ENCODE peak calls at places on chromosomes 16 and 17, in seven cellular contexts. K is IMR-90; P is Caco-2; I is colonic mucosa; Y is uterus; H is fibroblast of the aortic adventitia; T is CD8-positive, alpha-beta T cell. G is an unnamed sample.
A peak's percentile ranks its signal among the peaks of the same experiment; 100 is the strongest.

GRCh38 chr17:40753804-40754203 is 1.3 kb downstream of the KRT25 start:
- DNase-seq in I (no peak), T (no peak), H (no peak), P (no peak), Y (no peak), K (no peak), G (no peak)

GRCh38 chr16:89373355-89374110 is 116.8 kb downstream of the ANKRD11 start:
- DNase-seq in I (no peak), P (no peak), Y (peak; percentile 40), H (peak; percentile 71), K (peak; percentile 55), T (no peak), G (no peak)

GRCh38 chr17:17752822-17753448 is 71.7 kb downstream of the RAI1 start:
- DNase-seq in Y (no peak), P (no peak), T (no peak), I (no peak), H (no peak), K (no peak), G (no peak)

GRCh38 chr16:50880926-50881325 is 139.0 kb downstream of the CYLD start:
- DNase-seq in T (no peak), I (no peak), Y (no peak), P (no peak), K (no peak), H (no peak), G (no peak)

GRCh38 chr17:74840989-74841666 is 18.6 kb downstream of the GRIN2C start:
- DNase-seq in K (peak; percentile 20), I (peak; percentile 49), P (no peak), H (peak; percentile 51), T (no peak), Y (peak; percentile 54), G (no peak)

GRCh38 chr17:63185420-63185819 is 219.4 kb downstream of the TANC2 start:
- DNase-seq in T (no peak), K (no peak), H (peak; percentile 14), Y (no peak), P (no peak), I (no peak), G (no peak)

GRCh38 chr16:11056090-11056988 is 112.0 kb downstream of the CLEC16A start:
- DNase-seq in H (peak; percentile 84), K (peak; percentile 48), Y (no peak), P (no peak), T (no peak), I (no peak), G (no peak)

GRCh38 chr16:27839419-27839818 is 224.1 kb downstream of the GSG1L start:
- DNase-seq in Y (no peak), H (peak; percentile 13), T (no peak), P (no peak), I (no peak), K (peak; percentile 7), G (no peak)

GRCh38 chr16:88926374-88926990 is 50.5 kb downstream of the CBFA2T3 start:
- DNase-seq in H (no peak), T (no peak), I (no peak), P (no peak), Y (no peak), K (no peak), G (no peak)

GRCh38 chr17:82160081-82160480 is 52.6 kb downstream of the CCDC57 start:
- DNase-seq in P (no peak), Y (no peak), T (no peak), I (no peak), H (no peak), K (peak; percentile 66), G (no peak)

GRCh38 chr17:50028207-50029120 is 27.4 kb upstream of the ITGA3 start:
- DNase-seq in K (peak; percentile 30), I (no peak), T (no peak), P (no peak), Y (no peak), H (peak; percentile 26), G (no peak)

GRCh38 chr17:45147102-45147580 is 1.1 kb upstream of the HEXIM1 start:
- DNase-seq in P (no peak), K (peak; percentile 62), I (no peak), Y (no peak), H (peak; percentile 75), T (peak; percentile 46), G (no peak)

GRCh38 chr17:79461041-79461440 is 149.8 kb downstream of the RBFOX3 start:
- DNase-seq in H (no peak), K (peak; percentile 11), T (no peak), P (no peak), Y (no peak), I (no peak), G (no peak)

GRCh38 chr17:4142107-4142900 is 526 bp downstream of the ZZEF1 start:
- DNase-seq in P (no peak), Y (peak; percentile 23), T (peak; percentile 16), H (no peak), I (peak; percentile 46), K (peak; percentile 17), G (no peak)

GRCh38 chr17:49696233-49696761 is 11.5 kb downstream of the SLC35B1 start:
- DNase-seq in I (no peak), K (peak; percentile 17), T (no peak), Y (no peak), P (no peak), H (no peak), G (no peak)

GRCh38 chr16:17107450-17107849 is 363.3 kb downstream of the XYLT1 start:
- DNase-seq in H (no peak), T (no peak), Y (no peak), K (no peak), I (no peak), P (no peak), G (no peak)

GRCh38 chr16:56617212-56618085 is 8.1 kb upstream of the MT1E start:
- DNase-seq in I (peak; percentile 85), Y (peak; percentile 65), H (peak; percentile 72), T (peak; percentile 47), K (peak; percentile 57), P (no peak), G (no peak)

GRCh38 chr16:81483064-81483969 is 38.7 kb downstream of the CMIP start:
- DNase-seq in P (no peak), Y (no peak), T (no peak), K (peak; percentile 67), I (no peak), H (peak; percentile 49), G (no peak)

GRCh38 chr16:68284847-68285246 is 20.5 kb downstream of the SLC7A6 start:
- DNase-seq in I (no peak), P (no peak), T (no peak), K (no peak), H (no peak), Y (no peak), G (no peak)

GRCh38 chr17:68682913-68683312 is 81.7 kb upstream of the FAM20A start:
- DNase-seq in T (no peak), H (no peak), K (no peak), P (no peak), Y (no peak), I (no peak), G (no peak)

GRCh38 chr17:16439303-16439791 is 24.0 kb downstream of the TRPV2 start:
- DNase-seq in T (peak; percentile 13), Y (no peak), I (peak; percentile 42), H (peak; percentile 45), P (no peak), K (no peak), G (no peak)

GRCh38 chr17:16439867-16440351 is 24.5 kb downstream of the TRPV2 start:
- DNase-seq in I (no peak), P (no peak), H (peak; percentile 47), T (no peak), Y (no peak), K (no peak), G (no peak)

GRCh38 chr17:16442594-16443389 is 27.4 kb downstream of the TRPV2 start:
- DNase-seq in I (no peak), Y (no peak), T (no peak), K (no peak), H (no peak), P (no peak), G (no peak)

GRCh38 chr17:16442141-16442540 is 26.8 kb downstream of the TRPV2 start:
- DNase-seq in K (no peak), Y (no peak), P (no peak), I (no peak), T (no peak), H (peak; percentile 49), G (no peak)

GRCh38 chr17:16440814-16441629 is 25.7 kb downstream of the TRPV2 start:
- DNase-seq in T (no peak), K (no peak), Y (no peak), P (no peak), H (peak; percentile 54), I (no peak), G (no peak)
- H3K4me3 ChIP-seq in T (no peak overlapping the region), K (no peak overlapping the region), Y (no peak overlapping the region), P (peak overlapping the region; percentile 91), H (peak overlapping the region; percentile 100), I (peak overlapping the region; percentile 98), G (peak overlapping the region; percentile 88)

DNA sequence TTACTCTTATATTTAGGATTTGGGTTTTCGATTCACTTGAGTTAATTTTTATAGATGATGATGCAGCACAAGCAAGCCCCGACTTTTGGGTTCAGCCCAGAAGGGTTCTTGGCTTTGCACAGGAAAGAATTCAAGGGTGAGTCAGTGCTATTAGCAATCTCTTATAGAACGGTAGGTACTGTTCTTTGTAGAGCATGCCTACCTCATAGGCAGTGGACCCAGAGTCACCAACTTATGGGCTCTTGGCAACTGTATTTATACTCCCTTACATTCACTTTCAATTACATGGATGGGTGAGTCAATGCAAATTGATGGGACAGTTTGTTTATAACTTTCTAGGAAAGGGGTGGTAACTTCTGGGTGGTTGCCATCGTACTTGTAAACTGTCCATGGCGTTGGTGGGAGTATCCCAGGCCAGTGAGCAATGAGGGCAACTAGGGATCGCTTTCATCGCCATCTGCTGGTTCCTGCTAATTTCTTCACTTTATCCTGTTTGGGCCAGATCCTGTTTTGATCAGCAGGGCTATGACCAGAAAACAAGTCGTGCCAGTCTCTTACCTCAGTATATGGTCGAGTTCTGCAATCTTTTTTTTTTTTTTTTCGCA is 362.6 kb downstream of the CNTNAP4 start:
- DNase-seq in T (no peak), H (peak; percentile 7), P (peak; percentile 64), I (peak; percentile 23), K (peak; percentile 1), Y (no peak), G (peak; percentile 53)
- TF ChIP-seq CTCF in T (no peak), H (peak; percentile 2), P (peak; percentile 69), I (no peak), K (no peak), Y (no peak), G (peak; percentile 47)

GRCh38 chr16:1431497-1432270 is 806 bp downstream of the PERCC1 start:
- DNase-seq in P (no peak), Y (no peak), K (no peak), H (no peak), T (no peak), I (no peak), G (no peak)
- H3K4me3 ChIP-seq in P (no peak overlapping the region), Y (no peak overlapping the region), K (no peak overlapping the region), H (no peak overlapping the region), T (peak overlapping the region; percentile 48), I (no peak overlapping the region), G (peak overlapping the region; percentile 50)

DNA sequence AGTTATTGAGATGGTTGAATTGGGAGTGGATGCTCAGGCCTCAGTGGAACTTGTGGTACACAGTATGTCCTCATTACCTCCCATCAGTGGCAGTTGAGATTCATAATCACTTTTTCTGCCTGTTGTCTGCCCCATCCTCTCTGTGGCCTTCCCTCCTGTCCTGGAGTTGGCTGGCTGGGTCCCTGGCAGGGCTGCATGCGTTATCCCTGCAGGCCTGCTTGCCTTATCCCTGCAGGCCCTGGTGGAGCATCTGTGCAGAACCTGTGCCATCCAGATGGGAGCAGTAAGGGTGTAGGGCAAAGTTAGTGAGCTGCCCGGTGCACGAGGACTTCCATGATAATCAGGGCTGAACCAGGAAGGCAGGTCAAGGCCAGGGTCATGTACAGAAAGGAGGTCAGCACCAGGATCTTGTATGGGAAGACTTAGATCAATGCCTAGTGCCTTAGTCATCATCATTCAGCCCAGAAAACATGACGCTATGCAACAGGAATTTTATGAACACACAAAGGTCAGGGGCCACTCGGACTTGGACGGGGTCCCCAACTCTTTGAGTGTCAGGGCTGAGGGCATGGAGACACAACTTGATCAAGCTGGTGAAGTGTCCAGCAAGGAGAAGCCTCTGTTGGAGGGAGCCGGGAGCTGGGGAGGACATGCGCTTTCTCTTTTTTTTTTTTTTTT is 47.2 kb downstream of the ABCC1 start:
- DNase-seq in P (peak; percentile 35), K (peak; percentile 93), H (peak; percentile 91), Y (peak; percentile 34), T (no peak), I (peak; percentile 32), G (no peak)
- TF ChIP-seq CTCF in P (no peak), K (no peak), H (no peak), Y (no peak), T (no peak), I (no peak), G (no peak)

G was measured in LNCaP clone FGC.